ENCODE peak calls at places on chromosomes 1 and 21, in eight cellular contexts. O is adrenal gland, B is brain microvascular endothelial cell, Q is PC-3, T is IMR-90, D is prostate gland, U is AG10803, W is small intestine. E is an unnamed sample.

GRCh38 chr1:23561813-23562100 is 2.5 kb upstream of the ID3 start:
- DNase-seq in O (no peak), B (no peak), Q (no peak), T (no peak), D (no peak), U (peak), W (no peak), E (no peak)

GRCh38 chr1:19009126-19009881 is 52.8 kb upstream of the IFFO2 start:
- DNase-seq in O (peak), B (no peak), Q (no peak), T (no peak), D (no peak), U (no peak), W (no peak), E (no peak)

GRCh38 chr1:42358791-42359190 is 21.8 kb upstream of the RIMKLA start:
- DNase-seq in O (no peak), B (no peak), Q (no peak), T (no peak), D (no peak), U (no peak), W (no peak), E (no peak)

GRCh38 chr1:113168946-113169345 is 95.9 kb downstream of the LRIG2 start:
- DNase-seq in O (no peak), B (no peak), Q (no peak), T (no peak), D (no peak), U (no peak), W (no peak), E (no peak)

GRCh38 chr1:29653034-29653810 is 416.9 kb downstream of the PTPRU start:
- DNase-seq in O (no peak), B (no peak), Q (no peak), T (no peak), D (no peak), U (no peak), W (no peak), E (no peak)

GRCh38 chr1:221748981-221749380 is 7.1 kb upstream of the DUSP10 start:
- DNase-seq in O (no peak), B (no peak), Q (no peak), T (no peak), D (no peak), U (no peak), W (no peak), E (no peak)

GRCh38 chr1:107782192-107782845 is 182.7 kb downstream of the VAV3 start:
- DNase-seq in O (peak), B (peak), Q (peak), T (peak), D (peak), U (peak), W (peak), E (no peak)

GRCh38 chr1:66764994-66765578 is 12.8 kb downstream of the DYNLT5 start:
- DNase-seq in O (peak), B (peak), Q (peak), T (peak), D (peak), U (peak), W (peak), E (peak)

GRCh38 chr1:208170252-208170651 is 73.9 kb downstream of the PLXNA2 start:
- DNase-seq in O (no peak), B (no peak), Q (no peak), T (no peak), D (no peak), U (no peak), W (no peak), E (no peak)

GRCh38 chr21:17050156-17050555 is 462.7 kb upstream of the CXADR start:
- DNase-seq in O (no peak), B (no peak), Q (no peak), T (peak), D (no peak), U (no peak), W (no peak), E (no peak)

GRCh38 chr1:95171270-95172245 is 54.4 kb downstream of the TLCD4 start:
- DNase-seq in O (no peak), B (no peak), Q (no peak), T (no peak), D (no peak), U (no peak), W (no peak), E (no peak)

GRCh38 chr1:13809461-13810159 is 109.6 kb downstream of the PRDM2 start:
- DNase-seq in O (no peak), B (no peak), Q (no peak), T (peak), D (no peak), U (no peak), W (peak), E (no peak)

GRCh38 chr1:11680270-11681070 is 478 bp downstream of the MAD2L2 start:
- DNase-seq in O (no peak), B (no peak), Q (peak), T (peak), D (no peak), U (peak), W (no peak), E (no peak)

GRCh38 chr1:240508950-240509349 is 103.0 kb downstream of the GREM2 start:
- DNase-seq in O (no peak), B (no peak), Q (no peak), T (peak), D (no peak), U (peak), W (no peak), E (no peak)

GRCh38 chr1:35448344-35448801 is 108.8 kb downstream of the KIAA0319L start:
- DNase-seq in O (peak), B (peak), Q (peak), T (peak), D (peak), U (peak), W (no peak), E (peak)

GRCh38 chr1:168279253-168279652 is 1.4 kb upstream of the TBX19 start:
- DNase-seq in O (no peak), B (no peak), Q (no peak), T (no peak), D (no peak), U (no peak), W (no peak), E (no peak)

GRCh38 chr1:222697858-222698257 is 14.4 kb downstream of the AIDA start:
- DNase-seq in O (no peak), B (no peak), Q (no peak), T (peak), D (no peak), U (peak), W (no peak), E (no peak)

GRCh38 chr1:208757846-208758245 is 513.7 kb upstream of the PLXNA2 start:
- DNase-seq in O (no peak), B (no peak), Q (peak), T (no peak), D (no peak), U (no peak), W (no peak), E (no peak)

GRCh38 chr1:229001467-229001866 is 266.2 kb downstream of the RHOU start:
- DNase-seq in O (no peak), B (no peak), Q (no peak), T (no peak), D (no peak), U (no peak), W (peak), E (no peak)

GRCh38 chr1:177172866-177173265 is 2.1 kb downstream of the BRINP2 start:
- DNase-seq in O (no peak), B (no peak), Q (peak), T (no peak), D (no peak), U (no peak), W (no peak), E (no peak)

GRCh38 chr1:214537219-214537618 is 14.2 kb downstream of the PTPN14 start:
- DNase-seq in O (no peak), B (no peak), Q (peak), T (peak), D (no peak), U (peak), W (no peak), E (no peak)

GRCh38 chr1:50873458-50874187 is 86.4 kb downstream of the FAF1 start:
- DNase-seq in O (peak), B (peak), Q (peak), T (peak), D (peak), U (peak), W (peak), E (peak)

GRCh38 chr1:54381524-54381923 is 24.7 kb downstream of the SSBP3 start:
- DNase-seq in O (no peak), B (no peak), Q (no peak), T (no peak), D (no peak), U (no peak), W (no peak), E (no peak)

GRCh38 chr1:78237364-78237916 is 191.7 kb downstream of the GIPC2 start:
- DNase-seq in O (no peak), B (no peak), Q (peak), T (no peak), D (peak), U (no peak), W (peak), E (no peak)

GRCh38 chr1:223726380-223727001 is 14.2 kb downstream of the CAPN2 start:
- DNase-seq in O (peak), B (peak), Q (peak), T (peak), D (no peak), U (peak), W (peak), E (peak)
- H3K4me3 ChIP-seq in O (peak), B (no peak), Q (peak), T (no peak), D (no peak), U (no peak), W (no peak), E (no peak)

GRCh38 chr1:8315573-8316475 is 2.1 kb upstream of the SLC45A1 start:
- DNase-seq in O (no peak), B (no peak), Q (peak), T (no peak), D (no peak), U (no peak), W (peak), E (no peak)

GRCh38 chr1:8314346-8315280 is 3.3 kb upstream of the SLC45A1 start:
- DNase-seq in O (peak), B (peak), Q (peak), T (peak), D (peak), U (peak), W (peak), E (peak)

GRCh38 chr1:8318436-8318835 is 522 bp downstream of the SLC45A1 start:
- DNase-seq in O (no peak), B (no peak), Q (no peak), T (no peak), D (no peak), U (no peak), W (no peak), E (no peak)

GRCh38 chr1:8321612-8322011 is 3.7 kb downstream of the SLC45A1 start:
- DNase-seq in O (no peak), B (no peak), Q (no peak), T (no peak), D (no peak), U (no peak), W (no peak), E (no peak)

DNA sequence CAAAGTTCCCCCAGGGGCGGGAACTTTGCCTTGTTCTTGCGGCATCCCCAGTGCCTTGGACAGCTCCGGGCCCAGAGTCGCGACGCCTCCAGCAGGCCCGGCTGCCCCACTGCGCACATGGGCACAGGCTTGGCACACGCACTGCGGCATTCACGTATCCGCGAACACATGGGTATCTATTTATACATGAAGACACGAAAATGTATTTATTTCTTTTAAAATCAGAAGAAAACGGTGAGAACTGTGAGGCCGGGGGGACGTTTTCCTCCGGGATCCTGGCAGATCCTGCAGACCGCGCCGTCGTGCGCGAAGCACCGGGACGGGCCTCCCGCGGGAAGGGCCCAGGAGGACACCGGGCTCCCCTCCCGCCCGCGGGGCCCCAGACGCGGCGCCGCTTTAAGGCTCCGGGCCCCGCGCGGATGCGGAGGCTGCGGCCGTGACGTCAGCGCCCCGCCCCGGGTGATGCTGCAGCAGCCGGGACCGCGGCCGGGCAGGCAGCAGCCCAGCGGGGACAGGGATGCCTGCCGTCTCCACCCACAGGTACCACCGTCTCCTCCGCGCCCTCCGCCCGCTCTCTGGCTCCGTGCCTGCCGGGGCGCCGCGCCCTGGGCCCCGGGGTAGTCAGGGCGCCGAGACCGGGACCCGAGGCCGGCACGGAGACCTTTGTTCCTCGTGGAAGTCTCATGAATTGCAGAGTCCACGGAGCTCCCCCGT is at the start of gene SLC45A1:
- DNase-seq in O (peak), B (peak), Q (peak), T (peak), D (peak), U (peak), W (peak), E (peak)
- H3K4me3 ChIP-seq in O (peak), B (peak), Q (peak), T (peak), D (peak), U (peak), W (peak), E (peak)

GRCh38 chr1:27599605-27600499 is 4.1 kb downstream of the AHDC1 start:
- DNase-seq in O (no peak), B (no peak), Q (peak), T (no peak), D (no peak), U (no peak), W (no peak), E (no peak)

GRCh38 chr1:27597036-27597435 is 6.9 kb downstream of the AHDC1 start:
- DNase-seq in O (no peak), B (no peak), Q (no peak), T (no peak), D (no peak), U (no peak), W (no peak), E (no peak)

GRCh38 chr1:27598902-27599528 is 4.9 kb downstream of the AHDC1 start:
- DNase-seq in O (peak), B (peak), Q (peak), T (peak), D (no peak), U (peak), W (no peak), E (no peak)

GRCh38 chr1:27597511-27598216 is 6.3 kb downstream of the AHDC1 start:
- DNase-seq in O (no peak), B (no peak), Q (no peak), T (peak), D (no peak), U (peak), W (no peak), E (no peak)

GRCh38 chr1:27598288-27598687 is 5.7 kb downstream of the AHDC1 start:
- DNase-seq in O (peak), B (no peak), Q (no peak), T (no peak), D (no peak), U (no peak), W (no peak), E (no peak)
- H3K4me3 ChIP-seq in O (peak), B (no peak), Q (no peak), T (no peak), D (no peak), U (no peak), W (no peak), E (no peak)

DNA sequence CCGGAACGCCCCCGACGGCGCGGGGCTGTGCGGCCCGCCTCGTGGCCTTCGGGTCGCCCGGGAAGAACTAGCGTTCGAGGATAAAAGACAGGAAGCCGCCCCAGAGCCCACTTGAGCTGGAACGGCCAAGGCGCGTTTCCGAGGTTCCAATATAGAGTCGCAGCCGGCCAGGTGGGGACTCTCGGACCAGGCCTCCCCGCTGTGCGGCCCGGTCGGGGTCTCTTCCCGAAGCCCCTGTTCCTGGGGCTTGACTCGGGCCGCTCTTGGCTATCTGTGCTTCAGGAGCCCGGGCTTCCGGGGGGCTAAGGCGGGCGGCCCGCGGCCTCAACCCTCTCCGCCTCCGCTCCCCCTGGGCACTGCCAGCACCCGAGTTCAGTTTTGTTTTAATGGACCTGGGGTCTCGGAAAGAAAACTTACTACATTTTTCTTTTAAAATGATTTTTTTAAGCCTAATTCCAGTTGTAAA is 158.8 kb downstream of the RUNX1 start:
- DNase-seq in O (no peak), B (no peak), Q (no peak), T (no peak), D (no peak), U (no peak), W (no peak), E (no peak)
- H3K4me3 ChIP-seq in O (peak), B (peak), Q (peak), T (peak), D (peak), U (peak), W (peak), E (peak)

DNA sequence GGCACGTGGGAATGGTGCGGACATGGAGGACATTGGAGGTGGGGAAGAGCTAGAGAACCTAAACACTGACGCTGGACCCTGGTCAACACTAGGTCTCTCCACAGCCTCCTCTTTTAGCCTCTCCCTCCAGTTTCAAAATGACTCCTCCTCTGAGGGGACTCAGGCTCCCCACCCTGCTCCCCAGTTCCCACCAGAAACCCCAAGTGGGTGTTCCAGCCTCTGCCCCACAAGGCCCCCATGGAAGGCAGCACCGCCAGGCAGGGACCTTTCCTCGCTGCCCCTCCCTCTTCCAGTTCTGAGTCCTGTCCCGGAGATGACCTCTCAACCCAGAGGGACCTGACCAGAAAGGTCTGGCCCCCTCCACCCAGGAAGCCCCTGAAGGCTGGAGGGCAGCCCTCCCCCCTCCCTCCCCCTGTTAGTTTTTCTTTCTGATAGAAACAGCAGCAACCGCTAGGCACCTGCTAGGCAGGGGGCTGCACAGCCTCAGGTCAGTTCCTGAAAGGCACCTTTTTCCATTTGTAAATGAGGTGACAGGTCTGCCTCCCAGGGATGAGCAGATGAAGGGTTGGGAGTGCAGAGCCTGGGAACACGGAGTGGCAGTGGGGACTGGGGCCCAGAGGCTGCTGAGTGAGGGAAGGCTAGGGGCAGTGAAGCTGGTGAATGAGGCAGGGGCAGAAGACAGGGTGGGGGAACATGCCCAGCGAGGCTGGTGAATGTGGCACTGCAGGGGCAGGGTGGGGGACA is 9.3 kb upstream of the ITGB2 start:
- DNase-seq in O (no peak), B (no peak), Q (no peak), T (no peak), D (no peak), U (no peak), W (no peak), E (no peak)
- H3K4me3 ChIP-seq in O (no peak), B (no peak), Q (no peak), T (no peak), D (no peak), U (no peak), W (no peak), E (no peak)